ENCODE peak calls at places on chromosomes 6 and 20, in six cellular contexts. S is putamen, I is HT-29, K is HuH-7.5, Q is occipital lobe, R is RWPE1. L is an unnamed sample.

GRCh38 chr6:163585932-163586437 is 171.5 kb downstream of the QKI start:
- DNase-seq in I (no peak), S (no peak), R (peak), Q (no peak), K (no peak), L (peak)

GRCh38 chr20:34834459-34834893 is 9.0 kb upstream of the NCOA6 start:
- DNase-seq in Q (no peak), R (peak), K (no peak), I (peak), S (no peak), L (no peak)

GRCh38 chr6:120608826-120609225 is 725.5 kb downstream of the TBC1D32 start:
- DNase-seq in R (no peak), Q (no peak), S (no peak), I (no peak), K (no peak), L (no peak)

GRCh38 chr20:44589522-44589921 is 7.1 kb downstream of the PKIG start:
- DNase-seq in S (no peak), R (no peak), K (no peak), Q (no peak), I (no peak), L (no peak)

GRCh38 chr6:155417454-155417853 is 38.2 kb downstream of the NOX3 start:
- DNase-seq in R (peak), I (no peak), K (no peak), Q (no peak), S (no peak), L (no peak)

GRCh38 chr6:91273729-91274128 is 686.9 kb upstream of the MAP3K7 start:
- DNase-seq in I (no peak), S (no peak), K (no peak), R (no peak), Q (no peak), L (no peak)

GRCh38 chr20:58992911-58993310 is 11.9 kb downstream of the NELFCD start:
- DNase-seq in I (no peak), S (no peak), Q (no peak), K (no peak), R (no peak), L (no peak)

GRCh38 chr20:56845546-56846081 is 216.5 kb downstream of the TFAP2C start:
- DNase-seq in K (no peak), S (no peak), Q (no peak), R (no peak), I (no peak), L (no peak)

GRCh38 chr20:25042531-25043498 is 15.1 kb downstream of the ACSS1 start:
- DNase-seq in S (no peak), I (no peak), K (no peak), R (no peak), Q (no peak), L (no peak)

GRCh38 chr20:45308078-45308778 is at the start of gene MATN4:
- DNase-seq in Q (no peak), R (no peak), I (peak), K (no peak), S (no peak), L (no peak)

GRCh38 chr20:41029150-41029872 is 689 bp downstream of the TOP1 start:
- DNase-seq in I (peak), R (peak), S (peak), Q (no peak), K (peak), L (no peak)

GRCh38 chr6:148440877-148441453 is 98.3 kb downstream of the SASH1 start:
- DNase-seq in I (peak), R (peak), Q (peak), K (no peak), S (no peak), L (peak)

GRCh38 chr20:49445176-49445575 is 37.3 kb downstream of the KCNB1 start:
- DNase-seq in Q (no peak), K (no peak), R (peak), S (no peak), I (no peak), L (peak)

GRCh38 chr6:129110687-129111343 is 227.9 kb downstream of the LAMA2 start:
- DNase-seq in I (no peak), R (no peak), S (no peak), Q (no peak), K (no peak), L (no peak)

GRCh38 chr6:12114055-12114503 is 102.0 kb downstream of the HIVEP1 start:
- DNase-seq in R (no peak), S (no peak), I (no peak), K (no peak), Q (no peak), L (no peak)

GRCh38 chr6:109069746-109070145 is 24.9 kb downstream of the SESN1 start:
- DNase-seq in S (no peak), I (no peak), K (no peak), Q (no peak), R (no peak), L (no peak)

GRCh38 chr6:72525821-72526550 is 95.9 kb upstream of the KCNQ5 start:
- DNase-seq in Q (no peak), I (no peak), S (no peak), R (no peak), K (no peak), L (no peak)

GRCh38 chr6:157143885-157144795 is 179.2 kb downstream of the TMEM242 start:
- DNase-seq in Q (no peak), R (no peak), I (no peak), S (no peak), K (no peak), L (no peak)

GRCh38 chr6:5956939-5957338 is 49.8 kb downstream of the NRN1 start:
- DNase-seq in R (no peak), Q (no peak), K (no peak), S (no peak), I (no peak), L (no peak)

GRCh38 chr20:63028461-63028921 is 21.7 kb upstream of the BHLHE23 start:
- DNase-seq in R (no peak), S (no peak), K (no peak), I (no peak), Q (no peak), L (no peak)

GRCh38 chr6:170041526-170041925 is 249.4 kb downstream of the DLL1 start:
- DNase-seq in K (no peak), I (no peak), S (no peak), R (no peak), Q (no peak), L (no peak)

GRCh38 chr6:30814137-30815084 is 69.9 kb upstream of the DDR1 start:
- DNase-seq in Q (no peak), K (no peak), S (no peak), R (peak), I (peak), L (peak)

GRCh38 chr6:167303660-167304625 is 12.8 kb downstream of the UNC93A start:
- DNase-seq in R (peak), K (no peak), S (no peak), Q (no peak), I (no peak), L (no peak)

GRCh38 chr20:11080776-11081406 is 407.1 kb upstream of the JAG1 start:
- DNase-seq in Q (no peak), I (no peak), S (no peak), R (no peak), K (no peak), L (no peak)

GRCh38 chr6:122548820-122549219 is 61.4 kb upstream of the PKIB start:
- DNase-seq in I (no peak), R (no peak), S (no peak), K (no peak), Q (no peak), L (no peak)

GRCh38 chr6:6699741-6700367 is 111.3 kb downstream of the LY86 start:
- DNase-seq in Q (peak), I (peak), S (no peak), K (no peak), R (peak), L (no peak)

GRCh38 chr20:46523696-46524328 is 10.5 kb upstream of the ZNF334 start:
- DNase-seq in K (no peak), I (peak), R (peak), S (no peak), Q (no peak), L (no peak)

GRCh38 chr6:56293756-56294155 is 46.4 kb upstream of the COL21A1 start:
- DNase-seq in I (no peak), S (no peak), Q (no peak), R (no peak), K (no peak), L (no peak)

GRCh38 chr20:44198872-44199271 is 11.7 kb downstream of the OSER1 start:
- DNase-seq in K (no peak), S (no peak), Q (no peak), I (no peak), R (no peak), L (no peak)

GRCh38 chr20:31916724-31917123 is 35.1 kb downstream of the PDRG1 start:
- DNase-seq in R (no peak), Q (no peak), K (no peak), I (no peak), S (no peak), L (no peak)

GRCh38 chr6:145073811-145074210 is 661.5 kb downstream of the EPM2A start:
- DNase-seq in Q (no peak), S (no peak), R (no peak), I (no peak), K (no peak), L (no peak)

GRCh38 chr20:25321262-25321831 is 69.3 kb downstream of the ABHD12 start:
- DNase-seq in R (no peak), K (no peak), I (no peak), S (no peak), Q (no peak), L (no peak)

GRCh38 chr6:1247058-1247457 is 64.8 kb upstream of the FOXQ1 start:
- DNase-seq in R (no peak), Q (no peak), S (no peak), K (no peak), I (no peak), L (no peak)

GRCh38 chr6:72955666-72956065 is 269.6 kb downstream of the KHDC1L start:
- DNase-seq in S (no peak), K (no peak), R (no peak), Q (no peak), I (no peak), L (no peak)

GRCh38 chr6:144585217-144585814 is 300.2 kb downstream of the UTRN start:
- DNase-seq in Q (no peak), K (no peak), I (peak), R (peak), S (peak), L (no peak)

GRCh38 chr20:25204550-25205276 is 9.2 kb downstream of the ENTPD6 start:
- DNase-seq in S (no peak), I (no peak), K (peak), Q (no peak), R (no peak), L (no peak)

L was measured in 8988T.